ENCODE peak calls at places on chromosomes 12 and 14, in six cellular contexts. N, Q, F, K, W and Y are unnamed samples.

GRCh38 chr12:67486671-67487070 is 161.9 kb upstream of the DYRK2 start:
- DNase-seq in N (no peak), K (no peak), W (no peak), F (no peak), Q (no peak), Y (no peak)

GRCh38 chr12:49539406-49540228 is 787 bp downstream of the KCNH3 start:
- DNase-seq in N (no peak), F (no peak), K (no peak), Q (peak), W (no peak), Y (no peak)

GRCh38 chr14:20434701-20435453 is 1.1 kb downstream of the KLHL33 start:
- DNase-seq in Q (peak), W (no peak), N (no peak), F (peak), K (no peak), Y (no peak)

GRCh38 chr12:105462841-105463240 is 132.3 kb downstream of the C12orf75 start:
- DNase-seq in N (peak), K (no peak), Q (no peak), W (no peak), F (no peak), Y (no peak)

GRCh38 chr14:61321385-61322010 is at the start of gene PRKCH:
- DNase-seq in W (peak), N (peak), F (no peak), Q (peak), K (peak), Y (peak)

GRCh38 chr12:91778938-91779400 is 366.7 kb downstream of the BTG1 start:
- DNase-seq in K (no peak), Q (peak), F (no peak), W (peak), N (peak), Y (no peak)

GRCh38 chr12:104510145-104510872 is 53.6 kb downstream of the CHST11 start:
- DNase-seq in Q (no peak), W (no peak), K (no peak), F (no peak), N (no peak), Y (peak)

GRCh38 chr14:64971890-64972785 is at the start of gene RAB15:
- DNase-seq in W (no peak), Q (peak), K (peak), N (peak), F (peak), Y (peak)

GRCh38 chr14:50736932-50737419 is 68.9 kb upstream of the SAV1 start:
- DNase-seq in W (no peak), K (no peak), Q (no peak), N (no peak), F (no peak), Y (no peak)